ENCODE peak calls at places on chromosomes 6 and 20, in seven cellular contexts. One of them, this sample, is unnamed.

GRCh38 chr6:47465117-47465516 is 12.5 kb upstream of the CD2AP start:
- DNase-seq in OCI-LY7: no peak
- DNase-seq in kidney epithelial cell: no peak
- DNase-seq in GM23338: no peak
- DNase-seq in IMR-90: no peak
- DNase-seq in CD4-positive, CD25-positive, alpha-beta regulatory T cell: no peak
- DNase-seq in right atrium auricular region: no peak
- DNase-seq in this sample: no peak

GRCh38 chr6:170405311-170405975 is 98.9 kb downstream of the FAM120B start:
- DNase-seq in OCI-LY7: no peak
- DNase-seq in kidney epithelial cell: peak; percentile 95
- DNase-seq in CD4-positive, CD25-positive, alpha-beta regulatory T cell: no peak
- DNase-seq in IMR-90: peak; percentile 97
- DNase-seq in GM23338: no peak
- DNase-seq in right atrium auricular region: no peak
- DNase-seq in this sample: peak; percentile 98

GRCh38 chr20:36881888-36882287 is 6.0 kb downstream of the TLDC2 start:
- DNase-seq in CD4-positive, CD25-positive, alpha-beta regulatory T cell: no peak
- DNase-seq in GM23338: no peak
- DNase-seq in kidney epithelial cell: peak; percentile 83
- DNase-seq in IMR-90: no peak
- DNase-seq in right atrium auricular region: no peak
- DNase-seq in OCI-LY7: no peak
- DNase-seq in this sample: peak; percentile 71

GRCh38 chr6:153872946-153873345 is 166.1 kb upstream of the OPRM1 start:
- DNase-seq in OCI-LY7: no peak
- DNase-seq in GM23338: no peak
- DNase-seq in IMR-90: no peak
- DNase-seq in CD4-positive, CD25-positive, alpha-beta regulatory T cell: no peak
- DNase-seq in kidney epithelial cell: peak; percentile 62
- DNase-seq in right atrium auricular region: no peak
- DNase-seq in this sample: peak; percentile 2

GRCh38 chr20:64247970-64248841 is 7.3 kb upstream of the PCMTD2 start:
- DNase-seq in CD4-positive, CD25-positive, alpha-beta regulatory T cell: no peak
- DNase-seq in right atrium auricular region: no peak
- DNase-seq in kidney epithelial cell: no peak
- DNase-seq in OCI-LY7: no peak
- DNase-seq in IMR-90: no peak
- DNase-seq in GM23338: no peak
- DNase-seq in this sample: no peak

GRCh38 chr20:64084209-64085152 is at the start of gene LKAAEAR1:
- DNase-seq in GM23338: peak; percentile 69
- DNase-seq in right atrium auricular region: no peak
- DNase-seq in CD4-positive, CD25-positive, alpha-beta regulatory T cell: no peak
- DNase-seq in OCI-LY7: no peak
- DNase-seq in kidney epithelial cell: no peak
- DNase-seq in IMR-90: no peak
- DNase-seq in this sample: no peak

GRCh38 chr6:168033791-168034190 is 36.3 kb downstream of the KIF25 start:
- DNase-seq in kidney epithelial cell: no peak
- DNase-seq in right atrium auricular region: peak; percentile 42
- DNase-seq in CD4-positive, CD25-positive, alpha-beta regulatory T cell: no peak
- DNase-seq in OCI-LY7: no peak
- DNase-seq in IMR-90: no peak
- DNase-seq in GM23338: no peak
- DNase-seq in this sample: no peak

GRCh38 chr20:9040874-9041524 is 27.9 kb upstream of the PLCB4 start:
- DNase-seq in CD4-positive, CD25-positive, alpha-beta regulatory T cell: no peak
- DNase-seq in kidney epithelial cell: no peak
- DNase-seq in GM23338: no peak
- DNase-seq in OCI-LY7: no peak
- DNase-seq in right atrium auricular region: no peak
- DNase-seq in IMR-90: peak; percentile 86
- DNase-seq in this sample: peak; percentile 40

GRCh38 chr20:3068986-3069900 is 2.2 kb upstream of the OXT start:
- DNase-seq in CD4-positive, CD25-positive, alpha-beta regulatory T cell: peak; percentile 55
- DNase-seq in right atrium auricular region: no peak
- DNase-seq in kidney epithelial cell: no peak
- DNase-seq in OCI-LY7: peak; percentile 45
- DNase-seq in IMR-90: peak; percentile 36
- DNase-seq in GM23338: peak; percentile 59
- DNase-seq in this sample: peak; percentile 4

GRCh38 chr6:101597711-101598110 is 204.2 kb downstream of the GRIK2 start:
- DNase-seq in IMR-90: peak; percentile 94
- DNase-seq in right atrium auricular region: no peak
- DNase-seq in GM23338: peak; percentile 25
- DNase-seq in kidney epithelial cell: no peak
- DNase-seq in CD4-positive, CD25-positive, alpha-beta regulatory T cell: no peak
- DNase-seq in OCI-LY7: no peak
- DNase-seq in this sample: peak; percentile 26

GRCh38 chr6:63683071-63683603 is 47.5 kb downstream of the PHF3 start:
- DNase-seq in kidney epithelial cell: no peak
- DNase-seq in CD4-positive, CD25-positive, alpha-beta regulatory T cell: no peak
- DNase-seq in right atrium auricular region: no peak
- DNase-seq in IMR-90: no peak
- DNase-seq in GM23338: no peak
- DNase-seq in OCI-LY7: peak; percentile 67
- DNase-seq in this sample: no peak

GRCh38 chr6:142899101-142899760 is 45.7 kb downstream of the HIVEP2 start:
- DNase-seq in OCI-LY7: no peak
- DNase-seq in right atrium auricular region: no peak
- DNase-seq in GM23338: no peak
- DNase-seq in CD4-positive, CD25-positive, alpha-beta regulatory T cell: no peak
- DNase-seq in kidney epithelial cell: no peak
- DNase-seq in IMR-90: no peak
- DNase-seq in this sample: no peak

GRCh38 chr20:61932711-61933480 is 132.8 kb downstream of the TAF4 start:
- DNase-seq in OCI-LY7: no peak
- DNase-seq in right atrium auricular region: no peak
- DNase-seq in GM23338: no peak
- DNase-seq in kidney epithelial cell: no peak
- DNase-seq in IMR-90: no peak
- DNase-seq in CD4-positive, CD25-positive, alpha-beta regulatory T cell: no peak
- DNase-seq in this sample: no peak

GRCh38 chr6:31908791-31909190 is 6.9 kb upstream of the ZBTB12 start:
- DNase-seq in right atrium auricular region: no peak
- DNase-seq in CD4-positive, CD25-positive, alpha-beta regulatory T cell: no peak
- DNase-seq in OCI-LY7: no peak
- DNase-seq in IMR-90: peak; percentile 90
- DNase-seq in GM23338: no peak
- DNase-seq in kidney epithelial cell: no peak
- DNase-seq in this sample: peak; percentile 52

GRCh38 chr6:137105375-137105774 is 60.6 kb upstream of the IL20RA start:
- DNase-seq in OCI-LY7: no peak
- DNase-seq in GM23338: no peak
- DNase-seq in IMR-90: no peak
- DNase-seq in kidney epithelial cell: no peak
- DNase-seq in CD4-positive, CD25-positive, alpha-beta regulatory T cell: no peak
- DNase-seq in right atrium auricular region: no peak
- DNase-seq in this sample: peak; percentile 88
- H3K4me3 ChIP-seq in OCI-LY7: no peak overlapping the region
- H3K4me3 ChIP-seq in GM23338: no peak overlapping the region
- H3K4me3 ChIP-seq in IMR-90: no peak overlapping the region
- H3K4me3 ChIP-seq in kidney epithelial cell: no peak overlapping the region
- H3K4me3 ChIP-seq in CD4-positive, CD25-positive, alpha-beta regulatory T cell: no peak overlapping the region
- H3K4me3 ChIP-seq in right atrium auricular region: no peak overlapping the region
- H3K4me3 ChIP-seq in this sample: no peak overlapping the region

DNA sequence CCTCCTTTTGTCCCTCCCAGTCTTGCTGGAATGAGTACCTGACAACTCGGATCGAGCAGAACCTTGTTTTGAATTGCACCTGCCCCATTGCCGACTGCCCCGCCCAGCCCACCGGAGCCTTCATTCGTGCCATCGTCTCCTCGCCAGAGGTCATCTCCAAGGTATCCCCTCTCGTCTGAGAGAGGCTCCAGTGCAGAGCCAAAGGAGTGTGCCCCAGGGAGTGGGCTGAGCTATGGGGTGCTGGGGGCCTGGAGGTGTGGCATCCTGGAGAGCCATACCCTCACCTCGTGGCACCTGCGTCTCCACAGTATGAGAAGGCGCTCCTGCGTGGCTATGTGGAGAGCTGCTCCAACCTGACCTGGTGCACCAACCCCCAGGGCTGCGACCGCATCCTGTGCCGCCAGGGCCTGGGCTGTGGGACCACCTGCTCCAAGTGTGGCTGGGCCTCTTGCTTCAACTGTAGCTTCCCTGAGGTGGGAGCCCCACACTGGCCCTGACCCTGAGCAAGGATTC is 8.8 kb downstream of the DNPH1 start:
- DNase-seq in IMR-90: no peak
- DNase-seq in right atrium auricular region: no peak
- DNase-seq in GM23338: no peak
- DNase-seq in OCI-LY7: no peak
- DNase-seq in CD4-positive, CD25-positive, alpha-beta regulatory T cell: no peak
- DNase-seq in kidney epithelial cell: no peak
- DNase-seq in this sample: no peak
- H3K36me3 ChIP-seq in IMR-90: peaks cover 50% of the 10 kb centered on the region
- H3K36me3 ChIP-seq in right atrium auricular region: peaks cover 8% of the 10 kb centered on the region
- H3K36me3 ChIP-seq in GM23338: no peaks in the 10 kb centered on the region
- H3K36me3 ChIP-seq in OCI-LY7: peaks cover 24% of the 10 kb centered on the region
- H3K36me3 ChIP-seq in CD4-positive, CD25-positive, alpha-beta regulatory T cell: peaks cover 8% of the 10 kb centered on the region
- H3K36me3 ChIP-seq in kidney epithelial cell: peaks cover 5% of the 10 kb centered on the region
- H3K36me3 ChIP-seq in this sample: peaks cover 29% of the 10 kb centered on the region

DNA sequence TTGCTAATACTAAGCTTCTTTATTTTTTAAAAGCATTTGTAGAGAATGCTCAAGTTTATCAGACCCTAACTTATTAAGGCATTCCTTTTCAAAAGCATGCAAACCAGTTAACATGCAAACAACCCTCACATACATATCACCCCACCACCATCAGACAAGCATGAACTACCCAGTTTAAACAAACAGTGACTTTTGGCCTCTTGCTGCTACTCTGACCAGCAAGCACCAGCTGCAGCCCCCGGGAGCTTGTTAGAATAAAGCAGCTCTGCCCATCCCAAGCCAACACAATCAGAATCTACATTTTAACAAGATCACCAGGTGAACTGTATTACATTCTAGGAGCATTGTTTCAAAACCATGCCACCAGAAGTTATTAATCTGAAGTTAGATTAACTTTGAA is 5.8 kb upstream of the NUP153 start:
- DNase-seq in IMR-90: peak; percentile 54
- DNase-seq in CD4-positive, CD25-positive, alpha-beta regulatory T cell: no peak
- DNase-seq in right atrium auricular region: no peak
- DNase-seq in OCI-LY7: no peak
- DNase-seq in GM23338: no peak
- DNase-seq in kidney epithelial cell: no peak
- DNase-seq in this sample: no peak
- H3K4me3 ChIP-seq in IMR-90: no peak overlapping the region
- H3K4me3 ChIP-seq in CD4-positive, CD25-positive, alpha-beta regulatory T cell: no peak overlapping the region
- H3K4me3 ChIP-seq in right atrium auricular region: no peak overlapping the region
- H3K4me3 ChIP-seq in OCI-LY7: no peak overlapping the region
- H3K4me3 ChIP-seq in GM23338: no peak overlapping the region
- H3K4me3 ChIP-seq in kidney epithelial cell: no peak overlapping the region
- H3K4me3 ChIP-seq in this sample: no peak overlapping the region

DNA sequence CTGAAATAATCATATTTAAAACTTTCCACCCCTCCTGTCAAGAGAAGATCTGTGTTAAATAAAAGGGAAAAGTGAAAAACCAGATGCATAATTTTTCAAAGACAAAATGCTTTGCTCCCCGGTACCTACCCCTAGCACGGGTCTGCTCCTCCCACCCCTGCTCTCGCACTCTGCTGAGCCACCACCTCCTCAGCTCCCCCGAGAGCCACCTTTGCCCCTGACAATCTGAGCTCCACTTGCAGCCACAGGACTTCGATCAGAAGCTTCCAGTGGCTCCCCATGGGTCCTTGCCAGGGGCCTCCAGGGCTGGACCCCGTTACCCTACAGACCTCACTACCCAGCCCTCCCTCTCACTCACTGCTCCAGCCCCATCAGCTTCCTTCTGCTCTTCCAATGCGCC is 171.7 kb downstream of the PREX1 start:
- DNase-seq in CD4-positive, CD25-positive, alpha-beta regulatory T cell: no peak
- DNase-seq in OCI-LY7: no peak
- DNase-seq in kidney epithelial cell: no peak
- DNase-seq in GM23338: no peak
- DNase-seq in IMR-90: no peak
- DNase-seq in right atrium auricular region: no peak
- DNase-seq in this sample: no peak
- H3K36me3 ChIP-seq in CD4-positive, CD25-positive, alpha-beta regulatory T cell: peaks cover 96% of the 10 kb centered on the region
- H3K36me3 ChIP-seq in OCI-LY7: peaks cover 5% of the 10 kb centered on the region
- H3K36me3 ChIP-seq in kidney epithelial cell: no peaks in the 10 kb centered on the region
- H3K36me3 ChIP-seq in GM23338: peaks cover 3% of the 10 kb centered on the region
- H3K36me3 ChIP-seq in IMR-90: no peaks in the 10 kb centered on the region
- H3K36me3 ChIP-seq in right atrium auricular region: peaks cover 13% of the 10 kb centered on the region
- H3K36me3 ChIP-seq in this sample: no peaks in the 10 kb centered on the region

This sample was measured in bronchial epithelial cell.